ENCODE peak calls at places on chromosomes 7 and 10, in nine cellular contexts. One of them, this sample, is unnamed.

GRCh38 chr10:80196270-80196949 is 8.9 kb downstream of the ANXA11 start:
- DNase-seq in GM12892: no peak
- DNase-seq in HCT116: peak
- DNase-seq in spleen: peak
- DNase-seq in GM12878: peak
- DNase-seq in transverse colon: peak
- DNase-seq in upper lobe of left lung: peak
- DNase-seq in prostate gland: peak
- DNase-seq in stomach: peak
- DNase-seq in this sample: no peak

GRCh38 chr7:99433158-99433557 is 5.4 kb downstream of the PTCD1 start:
- DNase-seq in transverse colon: no peak
- DNase-seq in upper lobe of left lung: no peak
- DNase-seq in prostate gland: no peak
- DNase-seq in stomach: no peak
- DNase-seq in HCT116: no peak
- DNase-seq in GM12892: no peak
- DNase-seq in GM12878: no peak
- DNase-seq in spleen: no peak
- DNase-seq in this sample: no peak

GRCh38 chr10:69217119-69217754 is 2.9 kb upstream of the HKDC1 start:
- DNase-seq in HCT116: peak
- DNase-seq in GM12878: no peak
- DNase-seq in stomach: no peak
- DNase-seq in transverse colon: no peak
- DNase-seq in prostate gland: no peak
- DNase-seq in GM12892: no peak
- DNase-seq in spleen: no peak
- DNase-seq in upper lobe of left lung: no peak
- DNase-seq in this sample: no peak

GRCh38 chr10:122054046-122055025 is 65.4 kb downstream of the TACC2 start:
- DNase-seq in GM12878: no peak
- DNase-seq in spleen: peak
- DNase-seq in prostate gland: no peak
- DNase-seq in HCT116: peak
- DNase-seq in transverse colon: peak
- DNase-seq in GM12892: no peak
- DNase-seq in upper lobe of left lung: no peak
- DNase-seq in stomach: peak
- DNase-seq in this sample: no peak

GRCh38 chr10:46520941-46521340 is 35.5 kb downstream of the GPRIN2 start:
- DNase-seq in spleen: peak
- DNase-seq in upper lobe of left lung: peak
- DNase-seq in transverse colon: peak
- DNase-seq in stomach: peak
- DNase-seq in HCT116: no peak
- DNase-seq in GM12878: no peak
- DNase-seq in GM12892: no peak
- DNase-seq in prostate gland: no peak
- DNase-seq in this sample: no peak

GRCh38 chr10:125599194-125599593 is 83.8 kb downstream of the TEX36 start:
- DNase-seq in prostate gland: no peak
- DNase-seq in transverse colon: no peak
- DNase-seq in spleen: no peak
- DNase-seq in GM12892: no peak
- DNase-seq in GM12878: no peak
- DNase-seq in HCT116: no peak
- DNase-seq in upper lobe of left lung: no peak
- DNase-seq in stomach: no peak
- DNase-seq in this sample: no peak

GRCh38 chr10:119412831-119413737 is 129.4 kb downstream of the RGS10 start:
- DNase-seq in prostate gland: no peak
- DNase-seq in spleen: no peak
- DNase-seq in GM12892: no peak
- DNase-seq in transverse colon: no peak
- DNase-seq in upper lobe of left lung: no peak
- DNase-seq in GM12878: no peak
- DNase-seq in stomach: no peak
- DNase-seq in HCT116: no peak
- DNase-seq in this sample: no peak

GRCh38 chr10:19250542-19250941 is 201.9 kb downstream of the MALRD1 start:
- DNase-seq in prostate gland: no peak
- DNase-seq in stomach: no peak
- DNase-seq in GM12878: no peak
- DNase-seq in transverse colon: no peak
- DNase-seq in upper lobe of left lung: no peak
- DNase-seq in spleen: no peak
- DNase-seq in HCT116: no peak
- DNase-seq in GM12892: no peak
- DNase-seq in this sample: no peak

GRCh38 chr10:15857001-15857608 is 3.2 kb downstream of the MINDY3 start:
- DNase-seq in upper lobe of left lung: no peak
- DNase-seq in prostate gland: no peak
- DNase-seq in HCT116: no peak
- DNase-seq in GM12892: no peak
- DNase-seq in spleen: no peak
- DNase-seq in stomach: no peak
- DNase-seq in transverse colon: no peak
- DNase-seq in GM12878: no peak
- DNase-seq in this sample: no peak

GRCh38 chr10:62638062-62638477 is 166.4 kb upstream of the ADO start:
- DNase-seq in transverse colon: no peak
- DNase-seq in upper lobe of left lung: no peak
- DNase-seq in prostate gland: no peak
- DNase-seq in stomach: no peak
- DNase-seq in HCT116: no peak
- DNase-seq in GM12892: no peak
- DNase-seq in spleen: no peak
- DNase-seq in GM12878: peak
- DNase-seq in this sample: no peak

GRCh38 chr10:49168821-49169495 is 19.2 kb downstream of the TMEM273 start:
- DNase-seq in spleen: no peak
- DNase-seq in prostate gland: no peak
- DNase-seq in GM12892: no peak
- DNase-seq in HCT116: no peak
- DNase-seq in upper lobe of left lung: no peak
- DNase-seq in stomach: no peak
- DNase-seq in GM12878: no peak
- DNase-seq in transverse colon: no peak
- DNase-seq in this sample: no peak

GRCh38 chr10:11002916-11003315 is 14.8 kb upstream of the CELF2 start:
- DNase-seq in GM12892: no peak
- DNase-seq in GM12878: no peak
- DNase-seq in HCT116: no peak
- DNase-seq in transverse colon: no peak
- DNase-seq in upper lobe of left lung: no peak
- DNase-seq in spleen: no peak
- DNase-seq in prostate gland: no peak
- DNase-seq in stomach: no peak
- DNase-seq in this sample: no peak

GRCh38 chr10:29636178-29636577 is 1.4 kb upstream of the SVIL start:
- DNase-seq in stomach: no peak
- DNase-seq in prostate gland: no peak
- DNase-seq in upper lobe of left lung: no peak
- DNase-seq in HCT116: no peak
- DNase-seq in GM12892: no peak
- DNase-seq in GM12878: peak
- DNase-seq in transverse colon: no peak
- DNase-seq in spleen: no peak
- DNase-seq in this sample: no peak

GRCh38 chr10:17873946-17874345 is 64.8 kb downstream of the MRC1 start:
- DNase-seq in stomach: no peak
- DNase-seq in upper lobe of left lung: no peak
- DNase-seq in spleen: no peak
- DNase-seq in GM12892: no peak
- DNase-seq in HCT116: no peak
- DNase-seq in GM12878: no peak
- DNase-seq in prostate gland: no peak
- DNase-seq in transverse colon: no peak
- DNase-seq in this sample: no peak

GRCh38 chr7:30548762-30549344 is 44.2 kb upstream of the GGCT start:
- DNase-seq in spleen: no peak
- DNase-seq in GM12892: peak
- DNase-seq in transverse colon: peak
- DNase-seq in stomach: peak
- DNase-seq in HCT116: peak
- DNase-seq in GM12878: no peak
- DNase-seq in prostate gland: peak
- DNase-seq in upper lobe of left lung: no peak
- DNase-seq in this sample: no peak

GRCh38 chr10:133266056-133266795 is 10.4 kb downstream of the ADAM8 start:
- DNase-seq in HCT116: no peak
- DNase-seq in GM12892: no peak
- DNase-seq in transverse colon: no peak
- DNase-seq in GM12878: no peak
- DNase-seq in stomach: no peak
- DNase-seq in spleen: no peak
- DNase-seq in prostate gland: no peak
- DNase-seq in upper lobe of left lung: peak
- DNase-seq in this sample: no peak

GRCh38 chr10:51073461-51074237 is 638 bp upstream of the PRKG1 start:
- DNase-seq in stomach: peak
- DNase-seq in HCT116: no peak
- DNase-seq in transverse colon: peak
- DNase-seq in GM12878: no peak
- DNase-seq in upper lobe of left lung: peak
- DNase-seq in spleen: peak
- DNase-seq in prostate gland: peak
- DNase-seq in GM12892: peak
- DNase-seq in this sample: peak

GRCh38 chr7:157278167-157278790 is 58.5 kb upstream of the DNAJB6 start:
- DNase-seq in prostate gland: no peak
- DNase-seq in HCT116: no peak
- DNase-seq in upper lobe of left lung: no peak
- DNase-seq in transverse colon: no peak
- DNase-seq in GM12878: no peak
- DNase-seq in GM12892: no peak
- DNase-seq in stomach: no peak
- DNase-seq in spleen: peak
- DNase-seq in this sample: no peak

GRCh38 chr7:77199008-77199966 is at the start of gene FGL2:
- DNase-seq in stomach: peak
- DNase-seq in GM12878: no peak
- DNase-seq in transverse colon: peak
- DNase-seq in HCT116: no peak
- DNase-seq in prostate gland: peak
- DNase-seq in GM12892: no peak
- DNase-seq in upper lobe of left lung: no peak
- DNase-seq in spleen: peak
- DNase-seq in this sample: no peak

GRCh38 chr7:137890449-137890916 is 43.7 kb upstream of the DGKI start:
- DNase-seq in stomach: no peak
- DNase-seq in GM12892: no peak
- DNase-seq in prostate gland: no peak
- DNase-seq in transverse colon: no peak
- DNase-seq in HCT116: no peak
- DNase-seq in upper lobe of left lung: no peak
- DNase-seq in GM12878: no peak
- DNase-seq in spleen: no peak
- DNase-seq in this sample: no peak

DNA sequence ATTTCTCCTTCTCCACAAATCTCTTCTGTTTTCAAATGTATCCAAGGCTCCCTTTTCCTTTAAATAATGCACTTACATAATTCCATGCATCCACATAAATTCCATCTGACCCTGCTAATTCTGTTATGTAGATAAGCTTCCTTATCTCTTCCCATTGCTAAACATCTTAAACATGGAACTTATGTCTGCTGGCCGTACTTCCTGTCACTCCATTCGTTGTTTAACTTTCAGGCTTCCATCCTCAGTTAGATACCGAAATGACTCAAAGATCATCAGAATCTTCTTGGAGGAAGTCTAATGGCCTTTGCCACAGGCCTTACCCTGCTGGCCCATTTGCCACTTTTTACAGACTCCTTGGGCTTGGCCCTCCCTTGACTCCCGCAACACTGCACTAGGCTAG is 330.9 kb downstream of the GFRA1 start:
- DNase-seq in GM12878: no peak
- DNase-seq in GM12892: no peak
- DNase-seq in spleen: no peak
- DNase-seq in stomach: no peak
- DNase-seq in transverse colon: no peak
- DNase-seq in HCT116: no peak
- DNase-seq in upper lobe of left lung: no peak
- DNase-seq in prostate gland: no peak
- DNase-seq in this sample: no peak
- TF ChIP-seq POLR2A in GM12878: no peak
- TF ChIP-seq POLR2A in GM12892: no peak
- TF ChIP-seq POLR2A in spleen: no peak
- TF ChIP-seq POLR2A in stomach: no peak
- TF ChIP-seq POLR2A in transverse colon: no peak
- TF ChIP-seq POLR2A in HCT116: no peak
- TF ChIP-seq POLR2A in upper lobe of left lung: no peak
- TF ChIP-seq POLR2A in prostate gland: no peak
- TF ChIP-seq POLR2A in this sample: no peak

DNA sequence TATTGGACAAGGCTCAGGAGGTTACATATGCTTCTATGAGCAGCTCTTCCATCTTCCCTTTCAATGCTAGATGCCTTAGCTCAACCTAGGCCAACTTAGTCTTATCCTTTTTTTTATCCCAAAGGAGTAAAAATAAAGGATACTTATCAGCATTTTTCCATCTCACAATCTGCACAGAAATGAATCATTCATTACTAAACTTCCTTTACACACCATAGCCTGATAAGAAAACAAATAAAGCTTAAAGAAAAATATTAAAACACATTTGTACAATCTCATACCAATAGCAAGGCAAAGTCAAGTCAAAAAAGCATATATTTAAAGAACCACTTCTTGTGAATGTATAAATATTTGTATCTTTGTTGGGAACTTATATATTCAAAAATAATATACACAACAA is 407.4 kb downstream of the GRM8 start:
- DNase-seq in transverse colon: no peak
- DNase-seq in GM12892: no peak
- DNase-seq in prostate gland: no peak
- DNase-seq in GM12878: no peak
- DNase-seq in upper lobe of left lung: no peak
- DNase-seq in HCT116: no peak
- DNase-seq in stomach: no peak
- DNase-seq in spleen: no peak
- DNase-seq in this sample: no peak
- TF ChIP-seq POLR2AphosphoS5 in transverse colon: no peak
- TF ChIP-seq POLR2AphosphoS5 in GM12892: no peak
- TF ChIP-seq POLR2AphosphoS5 in prostate gland: no peak
- TF ChIP-seq POLR2AphosphoS5 in GM12878: no peak
- TF ChIP-seq POLR2AphosphoS5 in upper lobe of left lung: no peak
- TF ChIP-seq POLR2AphosphoS5 in HCT116: no peak
- TF ChIP-seq POLR2AphosphoS5 in stomach: no peak
- TF ChIP-seq POLR2AphosphoS5 in spleen: no peak
- TF ChIP-seq POLR2AphosphoS5 in this sample: no peak

GRCh38 chr7:140176811-140177702 is at the start of gene KDM7A:
- DNase-seq in prostate gland: peak
- DNase-seq in stomach: peak
- DNase-seq in transverse colon: peak
- DNase-seq in GM12878: peak
- DNase-seq in upper lobe of left lung: peak
- DNase-seq in GM12892: peak
- DNase-seq in spleen: peak
- DNase-seq in HCT116: peak
- DNase-seq in this sample: peak
- TF ChIP-seq POLR2A in prostate gland: peak
- TF ChIP-seq POLR2A in stomach: peak
- TF ChIP-seq POLR2A in transverse colon: peak
- TF ChIP-seq POLR2A in GM12878: peak
- TF ChIP-seq POLR2A in upper lobe of left lung: no peak
- TF ChIP-seq POLR2A in GM12892: peak
- TF ChIP-seq POLR2A in spleen: no peak
- TF ChIP-seq POLR2A in HCT116: peak
- TF ChIP-seq POLR2A in this sample: no peak

GRCh38 chr7:5620459-5620881 is 161.0 kb downstream of the RNF216 start:
- DNase-seq in GM12878: no peak
- DNase-seq in stomach: no peak
- DNase-seq in upper lobe of left lung: no peak
- DNase-seq in HCT116: no peak
- DNase-seq in transverse colon: no peak
- DNase-seq in spleen: no peak
- DNase-seq in prostate gland: no peak
- DNase-seq in GM12892: no peak
- DNase-seq in this sample: no peak
- TF ChIP-seq POLR2AphosphoS5 in GM12878: no peak
- TF ChIP-seq POLR2AphosphoS5 in stomach: no peak
- TF ChIP-seq POLR2AphosphoS5 in upper lobe of left lung: no peak
- TF ChIP-seq POLR2AphosphoS5 in HCT116: no peak
- TF ChIP-seq POLR2AphosphoS5 in transverse colon: no peak
- TF ChIP-seq POLR2AphosphoS5 in spleen: no peak
- TF ChIP-seq POLR2AphosphoS5 in prostate gland: no peak
- TF ChIP-seq POLR2AphosphoS5 in GM12892: no peak
- TF ChIP-seq POLR2AphosphoS5 in this sample: no peak